ENCODE peak calls at places on chromosomes 6 and 20, in four cellular contexts. E, T, A and L are unnamed samples.

GRCh38 chr20:8389381-8390368 is 257.6 kb downstream of the PLCB1 start:
- DNase-seq in E (no peak), T (no peak), A (peak; percentile 61), L (peak; percentile 83)

GRCh38 chr20:61762886-61763739 is 302.6 kb downstream of the TAF4 start:
- DNase-seq in E (no peak), T (no peak), A (no peak), L (no peak)

GRCh38 chr6:131877999-131878789 is 70.4 kb downstream of the ENPP1 start:
- DNase-seq in E (no peak), T (no peak), A (peak; percentile 15), L (peak; percentile 43)

GRCh38 chr6:37648465-37649330 is 49.0 kb downstream of the MDGA1 start:
- DNase-seq in E (peak; percentile 15), T (peak; percentile 58), A (no peak), L (no peak)

GRCh38 chr20:57032847-57033246 is 233.6 kb downstream of the BMP7 start:
- DNase-seq in E (no peak), T (no peak), A (no peak), L (no peak)

GRCh38 chr6:103122766-103123601 is 1729.5 kb downstream of the GRIK2 start:
- DNase-seq in E (peak; percentile 16), T (no peak), A (peak; percentile 36), L (peak; percentile 25)

GRCh38 chr6:167840526-167841179 is 13.9 kb downstream of the AFDN start:
- DNase-seq in E (no peak), T (no peak), A (no peak), L (no peak)

GRCh38 chr6:37688088-37688850 is 9.4 kb downstream of the MDGA1 start:
- DNase-seq in E (no peak), T (no peak), A (no peak), L (no peak)